ENCODE peak calls at places on chromosomes 6 and 20, in four cellular contexts. Z is HepG2, H is GM12878, C is SK-N-SH. W is an unnamed sample.

GRCh38 chr6:135251416-135251815 is 70.3 kb downstream of the MYB start:
- DNase-seq in Z (peak), H (no peak), C (no peak), W (no peak)

GRCh38 chr6:10510592-10511367 is 10.4 kb upstream of the GCNT2 start:
- DNase-seq in Z (peak), H (no peak), C (peak), W (peak)

GRCh38 chr6:52454556-52454955 is 34.4 kb downstream of the EFHC1 start:
- DNase-seq in Z (peak), H (no peak), C (no peak), W (peak)

GRCh38 chr20:36384022-36384619 is 78.0 kb downstream of the DLGAP4 start:
- DNase-seq in Z (peak), H (no peak), C (no peak), W (peak)

GRCh38 chr20:16505894-16506293 is 67.4 kb downstream of the KIF16B start:
- DNase-seq in Z (no peak), H (no peak), C (no peak), W (no peak)

GRCh38 chr6:18545726-18546125 is 158.6 kb downstream of the RNF144B start:
- DNase-seq in Z (no peak), H (no peak), C (no peak), W (no peak)

GRCh38 chr20:11716239-11716944 is 201.3 kb upstream of the BTBD3 start:
- DNase-seq in Z (peak), H (no peak), C (peak), W (peak)

GRCh38 chr6:131858765-131859490 is 51.1 kb downstream of the ENPP1 start:
- DNase-seq in Z (no peak), H (no peak), C (no peak), W (no peak)

GRCh38 chr20:64216036-64216435 is 39.5 kb upstream of the PCMTD2 start:
- DNase-seq in Z (no peak), H (no peak), C (no peak), W (no peak)

GRCh38 chr20:58669287-58670006 is 18.4 kb downstream of the STX16 start:
- DNase-seq in Z (no peak), H (peak), C (no peak), W (no peak)

GRCh38 chr20:29689411-29690225 is 1567.8 kb upstream of the DEFB115 start:
- DNase-seq in Z (no peak), H (no peak), C (peak), W (no peak)

GRCh38 chr20:41499961-41500725 is 118.0 kb downstream of the CHD6 start:
- DNase-seq in Z (no peak), H (no peak), C (no peak), W (no peak)

GRCh38 chr20:25007491-25008305 is 15.1 kb upstream of the APMAP start:
- DNase-seq in Z (no peak), H (no peak), C (no peak), W (no peak)

GRCh38 chr6:52284131-52284459 is 447 bp downstream of the MCM3 start:
- DNase-seq in Z (peak), H (no peak), C (peak), W (no peak)

GRCh38 chr20:48597521-48598302 is 230.1 kb downstream of the PREX1 start:
- DNase-seq in Z (peak), H (no peak), C (no peak), W (no peak)

GRCh38 chr20:48286571-48287551 is 501.6 kb upstream of the SULF2 start:
- DNase-seq in Z (peak), H (no peak), C (peak), W (no peak)

GRCh38 chr6:14630136-14630535 is 512.6 kb downstream of the CD83 start:
- DNase-seq in Z (no peak), H (no peak), C (no peak), W (no peak)

GRCh38 chr20:4153251-4153650 is 137.9 kb upstream of the RNF24 start:
- DNase-seq in Z (no peak), H (no peak), C (no peak), W (no peak)

GRCh38 chr6:34055223-34055933 is 90.5 kb downstream of the GRM4 start:
- DNase-seq in Z (peak), H (no peak), C (peak), W (peak)

GRCh38 chr6:42177514-42178364 is 4.6 kb downstream of the GUCA1A start:
- DNase-seq in Z (no peak), H (no peak), C (peak), W (no peak)

GRCh38 chr6:105170066-105170465 is 9.7 kb downstream of the POPDC3 start:
- DNase-seq in Z (no peak), H (no peak), C (no peak), W (no peak)

GRCh38 chr6:56624046-56624727 is 18.5 kb downstream of the DST start:
- DNase-seq in Z (peak), H (no peak), C (no peak), W (no peak)

GRCh38 chr6:142960098-142960497 is 15.1 kb upstream of the HIVEP2 start:
- DNase-seq in Z (no peak), H (no peak), C (no peak), W (no peak)

GRCh38 chr20:4509825-4510522 is 211.7 kb upstream of the PRND start:
- DNase-seq in Z (no peak), H (no peak), C (no peak), W (no peak)

GRCh38 chr20:38196592-38196991 is 31.5 kb upstream of the TGM2 start:
- DNase-seq in Z (no peak), H (no peak), C (no peak), W (no peak)

GRCh38 chr6:155795173-155795796 is 339.6 kb upstream of the NOX3 start:
- DNase-seq in Z (no peak), H (no peak), C (no peak), W (no peak)

GRCh38 chr6:79152269-79152737 is 74.2 kb upstream of the PHIP start:
- DNase-seq in Z (peak), H (no peak), C (no peak), W (no peak)

GRCh38 chr6:154532426-154532825 is 21.9 kb upstream of the CNKSR3 start:
- DNase-seq in Z (no peak), H (no peak), C (no peak), W (no peak)

DNA sequence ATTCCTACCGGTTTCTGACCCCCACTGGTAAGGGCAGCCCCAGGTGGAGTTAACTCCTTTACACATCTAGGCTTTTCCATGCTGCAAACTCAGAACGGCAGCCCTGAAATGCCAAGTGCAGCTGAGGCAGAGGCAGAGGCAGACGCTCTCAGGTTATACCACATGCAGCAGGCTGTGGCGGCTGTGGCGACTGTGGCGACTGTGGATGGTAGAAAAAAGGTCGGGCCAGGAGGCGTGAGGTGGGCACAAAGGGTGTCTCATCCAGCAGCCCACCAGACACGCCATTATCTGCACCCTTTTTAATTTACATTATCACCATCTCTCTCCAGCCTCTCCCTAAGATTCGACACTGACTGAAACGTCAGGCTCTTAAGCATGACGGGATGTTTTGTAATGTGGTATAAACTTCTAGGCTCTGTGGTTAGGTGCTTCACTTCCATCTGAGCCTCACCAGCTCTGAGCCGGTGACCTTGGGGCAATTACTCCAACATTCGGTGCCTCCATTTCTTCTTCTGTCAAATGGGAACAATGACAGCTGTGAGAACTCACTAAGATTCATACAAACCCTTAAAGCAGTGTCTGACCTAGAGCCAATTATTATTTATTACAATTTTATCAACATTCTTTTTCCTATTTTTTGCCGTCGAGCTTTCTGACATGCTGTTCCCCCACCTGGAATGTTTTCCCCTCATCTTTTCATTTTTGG is 8.2 kb downstream of the KIZ start:
- DNase-seq in Z (no peak), H (no peak), C (no peak), W (no peak)
- TF ChIP-seq ZBTB33 in Z (peak), H (no peak), C (no peak), W (no peak)

GRCh38 chr6:44222987-44223470 is 366 bp upstream of the SLC29A1 start:
- DNase-seq in Z (no peak), H (no peak), C (no peak), W (no peak)

GRCh38 chr6:44222486-44222986 is 859 bp upstream of the SLC29A1 start:
- DNase-seq in Z (no peak), H (no peak), C (no peak), W (no peak)

GRCh38 chr6:44224154-44224977 is 971 bp downstream of the SLC29A1 start:
- DNase-seq in Z (no peak), H (no peak), C (peak), W (no peak)

GRCh38 chr6:44224978-44225330 is 1.6 kb downstream of the SLC29A1 start:
- DNase-seq in Z (no peak), H (no peak), C (no peak), W (no peak)

GRCh38 chr6:44223471-44224153 is at the start of gene SLC29A1:
- DNase-seq in Z (peak), H (no peak), C (peak), W (no peak)
- TF ChIP-seq ZBTB33 in Z (no peak), H (no peak), C (no peak), W (no peak)

DNA sequence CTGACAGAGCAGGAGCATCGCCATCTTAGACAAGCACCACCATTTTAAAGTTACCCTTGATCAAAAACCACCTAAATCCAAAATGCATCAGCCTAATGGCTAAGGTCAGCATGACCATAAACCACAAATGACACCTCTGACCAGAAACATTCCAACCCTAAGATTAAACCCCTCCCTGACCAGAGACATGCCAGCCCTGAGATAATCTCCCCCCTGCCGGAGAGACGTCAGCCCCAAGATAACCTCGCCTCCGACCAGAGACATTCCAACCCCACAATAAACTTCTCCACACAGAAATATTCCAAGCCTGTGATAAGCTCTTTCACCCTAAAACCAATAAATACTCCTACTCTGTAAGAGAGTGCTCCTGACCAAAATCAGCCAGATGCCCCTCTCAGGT is 53.5 kb downstream of the PXDC1 start:
- DNase-seq in Z (no peak), H (no peak), C (no peak), W (no peak)
- TF ChIP-seq ZBTB33 in Z (no peak), H (no peak), C (no peak), W (no peak)

GRCh38 chr6:113690255-113690956 is 166.7 kb upstream of the MARCKS start:
- DNase-seq in Z (peak), H (peak), C (peak), W (no peak)
- TF ChIP-seq ZBTB33 in Z (no peak), H (no peak), C (no peak), W (no peak)

DNA sequence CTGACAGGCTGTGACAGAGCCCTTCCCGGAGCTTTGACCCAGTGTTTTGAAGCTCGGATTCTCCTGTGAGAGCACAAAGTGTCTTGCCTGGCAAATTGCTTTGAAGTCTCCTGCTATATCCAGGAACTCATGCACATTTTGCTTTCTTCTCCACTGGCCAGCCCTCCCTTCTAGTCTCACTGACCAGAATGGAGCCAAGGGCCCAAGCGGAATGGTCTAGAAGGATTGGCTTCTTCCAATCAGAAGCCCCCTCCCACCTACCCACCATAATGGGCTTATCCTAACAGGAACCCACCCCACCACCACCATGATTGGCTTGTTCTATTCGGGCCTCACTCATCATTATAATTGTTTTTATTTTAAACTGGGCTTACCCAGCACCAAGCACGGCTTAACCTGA is 130.1 kb downstream of the PXDC1 start:
- DNase-seq in Z (no peak), H (no peak), C (no peak), W (no peak)
- TF ChIP-seq ZBTB33 in Z (no peak), H (no peak), C (no peak), W (no peak)

DNA sequence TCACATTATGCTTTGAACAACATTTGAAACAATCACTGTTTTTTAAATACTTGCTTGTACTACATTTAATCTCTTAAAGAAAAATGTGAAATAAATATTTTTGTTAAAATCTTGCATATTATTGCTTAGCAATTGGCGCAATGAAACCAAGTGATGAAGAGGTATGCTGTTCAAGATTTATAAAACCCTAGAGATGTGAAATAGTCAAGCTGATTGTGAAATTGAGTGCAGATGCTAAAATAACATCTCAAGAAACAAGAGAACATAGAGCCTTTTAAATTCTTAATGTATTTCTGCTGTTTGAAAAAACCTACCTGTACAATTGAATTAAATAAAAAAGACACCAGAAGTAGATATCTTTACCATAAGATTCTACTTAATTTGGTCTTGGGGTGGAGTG is 179.2 kb upstream of the MCHR2 start:
- DNase-seq in Z (no peak), H (no peak), C (no peak), W (no peak)
- TF ChIP-seq ZBTB33 in Z (no peak), H (no peak), C (no peak), W (no peak)

DNA sequence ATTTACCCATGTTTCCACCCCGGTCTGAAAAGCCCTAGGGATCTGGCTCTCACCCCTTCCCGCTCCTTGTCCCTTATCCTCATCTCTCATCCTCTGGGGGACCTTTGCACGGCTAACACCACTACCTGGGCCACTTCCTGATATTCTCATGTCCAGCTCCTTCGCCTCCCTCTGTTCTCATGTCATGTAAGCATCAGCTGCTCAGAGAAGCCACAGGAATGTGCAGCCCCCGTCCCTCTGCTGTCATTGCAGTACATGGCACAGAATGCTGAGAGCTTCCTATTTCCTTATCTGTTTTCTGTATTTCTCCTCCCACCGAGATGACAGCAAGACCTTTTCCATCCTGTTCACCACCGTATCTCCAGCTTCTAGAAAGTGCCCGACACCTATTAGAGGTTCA is 102.4 kb downstream of the MTHFD1L start:
- DNase-seq in Z (no peak), H (no peak), C (no peak), W (no peak)
- TF ChIP-seq ZBTB33 in Z (no peak), H (no peak), C (no peak), W (no peak)

W was measured in HCT116.